ENCODE peak calls at places on chromosomes 13 and 19, in six cellular contexts. J is frontal cortex; Q is OCI-LY7; V is activated CD4-positive, alpha-beta T cell treated with anti-CD3 and anti-CD28 coated beads for 24 hours; S is colonic mucosa; R is tibial nerve. M is an unnamed sample.

GRCh38 chr13:26914624-26915023 is 154.0 kb upstream of the GPR12 start:
- DNase-seq in J (no peak), R (no peak), V (no peak), S (no peak), Q (no peak), M (no peak)

GRCh38 chr19:48413879-48414623 is 20.6 kb downstream of the GRIN2D start:
- DNase-seq in J (no peak), V (no peak), S (no peak), R (no peak), Q (no peak), M (no peak)

GRCh38 chr19:18809149-18809978 is 18.3 kb upstream of the COMP start:
- DNase-seq in J (no peak), S (peak; percentile 38), Q (no peak), V (no peak), R (peak; percentile 58), M (peak; percentile 62)

GRCh38 chr19:55146078-55146647 is 2.8 kb downstream of the TNNT1 start:
- DNase-seq in V (no peak), Q (peak; percentile 66), R (no peak), S (peak; percentile 33), J (no peak), M (no peak)

GRCh38 chr19:4304509-4305252 is at the start of gene FSD1:
- DNase-seq in R (no peak), Q (peak; percentile 77), J (peak; percentile 83), V (peak; percentile 76), S (no peak), M (peak; percentile 51)

GRCh38 chr19:31838163-31838798 is 489.0 kb upstream of the TSHZ3 start:
- DNase-seq in R (no peak), Q (no peak), V (no peak), S (no peak), J (no peak), M (no peak)

GRCh38 chr13:98050041-98050466 is 92.8 kb upstream of the FARP1 start:
- DNase-seq in Q (no peak), R (no peak), V (no peak), S (no peak), J (no peak), M (no peak)

GRCh38 chr13:49610176-49610575 is 18.1 kb upstream of the ARL11 start:
- DNase-seq in S (no peak), Q (peak; percentile 52), V (no peak), J (no peak), R (no peak), M (no peak)

GRCh38 chr19:38073806-38074685 is 150.0 kb downstream of the DPF1 start:
- DNase-seq in R (no peak), V (no peak), S (no peak), J (no peak), Q (no peak), M (no peak)

GRCh38 chr19:52336976-52337375 is 933 bp downstream of the ZNF610 start:
- DNase-seq in V (no peak), Q (no peak), J (no peak), R (no peak), S (no peak), M (no peak)